ENCODE peak calls at places on chromosomes 3 and 15, in four cellular contexts. E is upper lobe of left lung, A is Peyer's patch, K is IMR-90. V is an unnamed sample.

GRCh38 chr3:30750967-30751366 is 143.5 kb downstream of the GADL1 start:
- DNase-seq in E (no peak), A (no peak), K (no peak), V (no peak)

GRCh38 chr15:50665938-50666337 is 20.7 kb downstream of the TRPM7 start:
- DNase-seq in K (no peak), E (no peak), A (no peak), V (no peak)

GRCh38 chr15:23566070-23567050 is 886 bp downstream of the MKRN3 start:
- DNase-seq in A (no peak), E (peak; percentile 70), K (no peak), V (no peak)

GRCh38 chr3:193865879-193866480 is 270.0 kb upstream of the HES1 start:
- DNase-seq in A (no peak), K (no peak), E (no peak), V (no peak)

GRCh38 chr15:62976301-62976842 is 66.2 kb upstream of the TPM1 start:
- DNase-seq in E (no peak), K (peak; percentile 64), A (no peak), V (no peak)

GRCh38 chr3:10015476-10015904 is 10.7 kb upstream of the FANCD2 start:
- DNase-seq in A (peak; percentile 81), E (peak; percentile 61), K (peak; percentile 97), V (peak; percentile 61)

GRCh38 chr15:62391565-62392262 is 226.6 kb upstream of the C2CD4B start:
- DNase-seq in A (peak; percentile 68), K (peak; percentile 34), E (peak; percentile 92), V (peak; percentile 62)

GRCh38 chr15:99955532-99955931 is 222.3 kb upstream of the LYSMD4 start:
- DNase-seq in A (no peak), K (no peak), E (no peak), V (no peak)

GRCh38 chr15:72379856-72380255 is 4.0 kb upstream of the HEXA start:
- DNase-seq in K (no peak), A (no peak), E (no peak), V (no peak)

GRCh38 chr3:81531256-81531655 is 230.2 kb downstream of the GBE1 start:
- DNase-seq in A (no peak), K (no peak), E (no peak), V (no peak)

GRCh38 chr3:9916346-9916733 is 558 bp upstream of the IL17RC start:
- DNase-seq in E (no peak), A (no peak), K (peak; percentile 48), V (no peak)

GRCh38 chr3:49867871-49868321 is 1.8 kb downstream of the CAMKV start:
- DNase-seq in K (peak; percentile 44), A (no peak), E (no peak), V (peak; percentile 25)

GRCh38 chr3:120093119-120093922 is 926 bp downstream of the GSK3B start:
- DNase-seq in A (peak; percentile 56), K (peak; percentile 85), E (no peak), V (peak; percentile 85)

GRCh38 chr15:51623386-51623938 is 891 bp upstream of the DMXL2 start:
- DNase-seq in A (peak; percentile 61), E (no peak), K (no peak), V (no peak)

GRCh38 chr15:98689431-98689861 is 41.1 kb downstream of the IGF1R start:
- DNase-seq in E (no peak), A (no peak), K (peak; percentile 54), V (no peak)

GRCh38 chr3:141109761-141110160 is 58.6 kb downstream of the SPSB4 start:
- DNase-seq in A (no peak), E (no peak), K (no peak), V (no peak)

GRCh38 chr3:32501785-32502088 is 915 bp downstream of the CMTM6 start:
- DNase-seq in E (no peak), K (no peak), A (no peak), V (no peak)

GRCh38 chr3:80079886-80080285 is 312.1 kb upstream of the ROBO1 start:
- DNase-seq in A (no peak), K (no peak), E (no peak), V (no peak)

GRCh38 chr3:146077181-146077580 is 83.8 kb downstream of the PLOD2 start:
- DNase-seq in A (no peak), K (peak; percentile 22), E (no peak), V (no peak)

GRCh38 chr3:194575484-194576210 is 57.6 kb downstream of the TMEM44 start:
- DNase-seq in E (no peak), K (peak; percentile 64), A (no peak), V (no peak)

GRCh38 chr3:97872209-97873042 is 50.6 kb downstream of the CRYBG3 start:
- DNase-seq in K (peak; percentile 97), A (no peak), E (no peak), V (no peak)

GRCh38 chr3:23811117-23811487 is 5.3 kb downstream of the UBE2E1 start:
- DNase-seq in A (no peak), K (no peak), E (no peak), V (peak; percentile 38)

GRCh38 chr3:58004972-58005371 is 3.2 kb upstream of the FLNB start:
- DNase-seq in E (no peak), A (peak; percentile 62), K (peak; percentile 91), V (no peak)

GRCh38 chr15:69265347-69265955 is 33.3 kb upstream of the PAQR5 start:
- DNase-seq in E (no peak), A (no peak), K (peak; percentile 17), V (no peak)

GRCh38 chr3:148839805-148840204 is 12.2 kb downstream of the CPB1 start:
- DNase-seq in K (no peak), A (no peak), E (no peak), V (no peak)

GRCh38 chr3:146187334-146187950 is 26.5 kb upstream of the PLOD2 start:
- DNase-seq in E (no peak), K (peak; percentile 55), A (no peak), V (no peak)

GRCh38 chr3:172270767-172271166 is 177.5 kb downstream of the GHSR start:
- DNase-seq in E (no peak), A (no peak), K (no peak), V (no peak)

GRCh38 chr3:52983336-52983807 is 62.5 kb downstream of the SFMBT1 start:
- DNase-seq in K (no peak), A (peak; percentile 85), E (no peak), V (no peak)

GRCh38 chr3:71051259-71051595 is 532.3 kb downstream of the FOXP1 start:
- DNase-seq in A (no peak), K (no peak), E (no peak), V (no peak)

GRCh38 chr3:128923607-128924385 is 44.4 kb downstream of the ACAD9 start:
- DNase-seq in E (no peak), A (peak; percentile 19), K (no peak), V (no peak)

GRCh38 chr3:88321696-88322095 is 171.9 kb downstream of the C3orf38 start:
- DNase-seq in A (no peak), K (no peak), E (no peak), V (no peak)

GRCh38 chr15:66752078-66752477 is 50.0 kb downstream of the SMAD6 start:
- DNase-seq in K (no peak), E (no peak), A (no peak), V (no peak)
- H3K4me1 ChIP-seq in K (peaks cover 36% of the 10 kb centered on the region), E (peaks cover 82% of the 10 kb centered on the region), A (no peaks in the 10 kb centered on the region), V (no peaks in the 10 kb centered on the region)

GRCh38 chr15:25189551-25189950 is 234.8 kb downstream of the SNRPN start:
- DNase-seq in E (peak; percentile 49), A (no peak), K (no peak), V (no peak)
- H3K9me3 ChIP-seq in E (peaks cover 74% of the 10 kb centered on the region), A (no peaks in the 10 kb centered on the region), K (peaks cover 83% of the 10 kb centered on the region), V (peaks cover 97% of the 10 kb centered on the region)

DNA sequence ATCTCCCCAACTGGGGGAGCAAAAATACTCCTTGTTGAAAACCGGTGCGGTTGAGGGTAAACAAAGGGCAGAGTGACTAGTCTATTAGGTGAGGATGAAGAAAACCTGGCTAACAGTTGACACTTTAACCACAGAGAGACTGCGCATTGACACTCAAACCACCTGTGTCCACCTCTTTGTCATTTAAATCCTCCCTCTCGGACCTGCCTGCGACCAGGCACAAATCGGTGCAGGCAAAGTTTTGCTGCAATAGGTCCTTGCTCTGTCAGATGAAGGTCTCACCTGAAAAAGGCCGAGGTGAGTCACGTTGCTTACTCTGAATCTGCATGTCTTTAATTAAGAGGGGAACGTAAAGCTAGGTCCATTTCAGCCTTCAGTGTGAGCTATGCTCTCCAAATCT is 494.1 kb upstream of the DPPA4 start:
- DNase-seq in E (no peak), A (no peak), K (no peak), V (no peak)
- H3K4me3 ChIP-seq in E (no peak overlapping the region), A (no peak overlapping the region), K (no peak overlapping the region), V (no peak overlapping the region)

DNA sequence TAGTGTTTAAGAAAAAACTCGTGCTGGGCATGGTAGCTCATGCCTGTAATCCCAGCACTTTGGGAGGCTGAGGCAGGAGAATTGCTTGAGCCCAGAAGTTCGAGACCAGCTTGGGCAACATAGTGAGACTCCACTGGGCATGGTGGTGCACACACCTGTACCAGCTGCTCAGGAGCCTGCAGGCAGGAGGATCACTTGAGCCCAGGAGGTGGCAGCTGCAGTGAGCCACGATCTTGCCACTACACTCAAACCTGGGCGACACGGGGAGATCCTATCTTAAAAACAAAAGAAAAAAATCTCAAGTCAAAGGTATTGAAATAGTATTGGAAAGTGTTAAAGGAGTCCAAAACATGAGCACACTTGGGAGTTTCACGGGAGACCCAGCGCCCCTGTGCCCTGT is 14.0 kb downstream of the KLF13 start:
- DNase-seq in E (no peak), K (no peak), A (no peak), V (no peak)
- H3K4me1 ChIP-seq in E (peaks cover 95% of the 10 kb centered on the region), K (peaks cover 16% of the 10 kb centered on the region), A (peaks cover 100% of the 10 kb centered on the region), V (peaks cover 92% of the 10 kb centered on the region)

GRCh38 chr15:70479056-70479455 is 284.3 kb downstream of the UACA start:
- DNase-seq in A (no peak), K (no peak), E (no peak), V (no peak)
- H3K9me3 ChIP-seq in A (no peaks in the 10 kb centered on the region), K (no peaks in the 10 kb centered on the region), E (no peaks in the 10 kb centered on the region), V (no peaks in the 10 kb centered on the region)

DNA sequence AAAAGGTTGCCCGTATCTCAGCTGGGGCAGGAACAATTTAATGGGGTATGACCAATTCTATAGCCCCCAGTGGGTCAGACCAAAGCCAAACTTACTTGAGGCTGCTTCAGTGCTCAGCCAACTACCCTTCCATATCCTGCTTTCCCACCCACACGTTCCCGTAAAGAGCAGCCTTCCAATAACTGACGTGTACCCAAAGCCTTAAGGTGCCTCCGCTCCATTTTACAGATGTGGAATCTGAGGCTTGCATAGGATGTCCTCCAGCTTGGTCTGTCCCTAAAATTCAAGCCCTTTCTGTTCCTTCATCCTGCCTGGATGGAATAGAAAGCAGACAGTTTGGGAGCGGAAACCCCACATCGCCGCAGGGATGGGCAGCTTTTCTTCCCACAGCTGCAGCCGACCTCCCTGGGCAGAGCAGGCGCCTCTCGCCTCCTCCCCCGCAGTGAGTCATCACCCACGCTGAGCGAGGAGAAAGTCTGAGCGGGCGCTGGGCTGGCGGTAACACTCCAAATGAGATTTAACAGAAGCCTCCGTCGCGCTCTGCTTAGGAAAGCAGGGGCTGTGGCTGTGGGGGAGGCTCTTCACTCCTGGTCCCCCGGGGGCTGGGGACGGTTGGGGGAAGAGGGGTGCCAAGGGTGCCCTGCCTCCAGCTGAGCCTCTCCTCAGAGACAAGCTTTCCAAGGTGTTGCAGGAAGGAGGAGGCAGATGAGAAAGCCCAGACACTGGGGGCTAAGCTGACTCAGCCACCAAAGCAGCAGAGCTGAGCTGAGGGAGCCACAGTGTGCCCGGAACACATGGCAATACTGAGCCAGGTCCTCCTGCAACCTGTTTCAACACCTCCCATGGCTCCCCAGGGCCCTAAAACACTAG is 57.8 kb upstream of the HRH1 start:
- DNase-seq in A (peak; percentile 70), E (peak; percentile 70), K (peak; percentile 91), V (peak; percentile 48)
- H3K4me3 ChIP-seq in A (no peak overlapping the region), E (no peak overlapping the region), K (peak overlapping the region; percentile 27), V (no peak overlapping the region)